ENCODE peak calls at places on chromosome X, in eight cellular contexts. L is H1, T is prostate gland, J is suprapubic skin, Z is transverse colon, X is breast epithelium, G is HL-60, P is endothelial cell of umbilical vein. Q is an unnamed sample.

GRCh38 chrX:152988536-152989291 is 5.2 kb downstream of the PNMA5 start:
- DNase-seq in X (no peak), T (no peak), L (no peak), P (no peak), Z (no peak), J (no peak), G (no peak), Q (no peak)

GRCh38 chrX:130834149-130834548 is 68.9 kb downstream of the ENOX2 start:
- DNase-seq in L (peak), X (no peak), T (no peak), P (peak), G (peak), Z (no peak), J (no peak), Q (no peak)

GRCh38 chrX:15143050-15143824 is 126.6 kb downstream of the ASB9 start:
- DNase-seq in X (peak), Z (peak), L (no peak), G (peak), P (peak), T (peak), J (no peak), Q (peak)

GRCh38 chrX:139933904-139934303 is 1.1 kb upstream of the ATP11C start:
- DNase-seq in T (no peak), J (no peak), Z (peak), X (no peak), G (no peak), L (no peak), P (no peak), Q (peak)

GRCh38 chrX:275967-276587 is 5.1 kb upstream of the PLCXD1 start:
- DNase-seq in G (peak), J (peak), X (peak), T (peak), Z (peak), P (no peak), L (no peak), Q (peak)

GRCh38 chrX:23904096-23904495 is 3.6 kb downstream of the APOO start:
- DNase-seq in X (no peak), G (no peak), Z (no peak), P (peak), L (no peak), T (no peak), J (no peak), Q (no peak)

GRCh38 chrX:95903490-95903889 is 781.2 kb upstream of the DIAPH2 start:
- DNase-seq in Z (no peak), P (peak), G (no peak), J (no peak), L (no peak), X (no peak), T (no peak), Q (no peak)

GRCh38 chrX:131828482-131828881 is 194.6 kb upstream of the STK26 start:
- DNase-seq in G (peak), X (no peak), J (no peak), L (no peak), T (no peak), Z (no peak), P (no peak), Q (no peak)

GRCh38 chrX:108091878-108092291 is 307 bp downstream of the ATG4A start:
- DNase-seq in Z (no peak), L (no peak), J (no peak), P (no peak), T (no peak), G (no peak), X (no peak), Q (no peak)

GRCh38 chrX:2490634-2491033 is 10.1 kb downstream of the DHRSX start:
- DNase-seq in Z (no peak), J (no peak), G (no peak), X (peak), P (no peak), L (no peak), T (no peak), Q (no peak)

GRCh38 chrX:154732421-154733071 is 18.3 kb downstream of the GAB3 start:
- DNase-seq in T (no peak), G (peak), L (no peak), P (peak), X (no peak), J (no peak), Z (no peak), Q (no peak)

GRCh38 chrX:119673336-119673735 is 19.6 kb downstream of the SEPTIN6 start:
- DNase-seq in Z (no peak), L (no peak), X (no peak), T (no peak), G (no peak), P (no peak), J (no peak), Q (no peak)

GRCh38 chrX:57156397-57157049 is 19.3 kb upstream of the SPIN2A start:
- DNase-seq in L (no peak), X (no peak), Z (peak), T (no peak), J (no peak), P (peak), G (no peak), Q (peak)

GRCh38 chrX:80246273-80246672 is 174.0 kb upstream of the TENT5D start:
- DNase-seq in X (no peak), J (no peak), G (no peak), L (no peak), Z (no peak), T (no peak), P (no peak), Q (no peak)

GRCh38 chrX:46447384-46447783 is 97.8 kb downstream of the ZNF674 start:
- DNase-seq in G (no peak), X (no peak), J (no peak), L (no peak), T (no peak), P (peak), Z (no peak), Q (peak)

GRCh38 chrX:41684138-41684537 is 4.6 kb upstream of the GPR34 start:
- DNase-seq in Z (no peak), L (no peak), T (peak), P (peak), X (no peak), J (no peak), G (no peak), Q (no peak)

GRCh38 chrX:64191281-64192010 is 14.1 kb downstream of the AMER1 start:
- DNase-seq in G (no peak), J (no peak), L (no peak), P (no peak), T (no peak), X (no peak), Z (no peak), Q (no peak)

GRCh38 chrX:108165349-108166111 is 74.0 kb downstream of the ATG4A start:
- DNase-seq in P (peak), X (no peak), Z (no peak), G (peak), L (no peak), J (no peak), T (no peak), Q (peak)

GRCh38 chrX:100622989-100623388 is 13.6 kb downstream of the TSPAN6 start:
- DNase-seq in G (no peak), X (no peak), T (no peak), J (no peak), L (no peak), Z (no peak), P (no peak), Q (no peak)

GRCh38 chrX:100648601-100649417 is 4.8 kb downstream of the SRPX2 start:
- DNase-seq in L (no peak), Z (peak), X (no peak), P (peak), G (no peak), J (no peak), T (no peak), Q (peak)

GRCh38 chrX:127243654-127244053 is 424.1 kb downstream of the PRR32 start:
- DNase-seq in G (no peak), P (no peak), T (no peak), Z (no peak), J (no peak), L (no peak), X (no peak), Q (no peak)

DNA sequence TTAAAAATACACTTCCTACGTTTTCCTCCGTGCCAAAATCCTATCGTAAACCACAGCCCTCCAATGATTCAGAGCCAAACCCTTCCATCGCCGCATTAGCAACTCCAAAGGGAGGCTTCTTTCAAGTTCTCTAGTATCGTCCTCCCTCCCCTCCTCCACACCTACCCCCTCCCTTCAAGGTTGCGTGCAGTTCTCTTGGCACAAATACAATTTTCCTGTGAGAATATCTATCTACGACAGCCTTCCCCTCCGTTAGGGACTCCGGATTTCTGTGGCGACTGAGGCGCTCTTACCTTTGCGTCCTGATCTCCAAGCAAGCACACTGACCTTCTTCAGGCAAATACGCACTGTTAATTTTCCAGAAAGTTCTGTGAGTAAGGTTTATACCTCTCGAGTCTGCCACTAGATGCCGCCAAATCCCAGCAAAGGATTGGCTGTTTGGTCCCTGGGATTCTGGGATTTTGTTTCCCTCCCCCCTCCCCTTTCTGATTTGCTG is 1.2 kb upstream of the MORF4L2 start:
- DNase-seq in P (peak), Z (peak), J (peak), T (peak), X (peak), G (peak), L (peak), Q (peak)
- TF ChIP-seq POLR2AphosphoS5 in P (no peak), Z (peak), J (no peak), T (peak), X (peak), G (peak), L (peak), Q (no peak)

GRCh38 chrX:31870267-31870666 is 798.4 kb upstream of the FTHL17 start:
- DNase-seq in L (no peak), T (no peak), G (no peak), P (no peak), Z (no peak), X (no peak), J (no peak), Q (no peak)

DNA sequence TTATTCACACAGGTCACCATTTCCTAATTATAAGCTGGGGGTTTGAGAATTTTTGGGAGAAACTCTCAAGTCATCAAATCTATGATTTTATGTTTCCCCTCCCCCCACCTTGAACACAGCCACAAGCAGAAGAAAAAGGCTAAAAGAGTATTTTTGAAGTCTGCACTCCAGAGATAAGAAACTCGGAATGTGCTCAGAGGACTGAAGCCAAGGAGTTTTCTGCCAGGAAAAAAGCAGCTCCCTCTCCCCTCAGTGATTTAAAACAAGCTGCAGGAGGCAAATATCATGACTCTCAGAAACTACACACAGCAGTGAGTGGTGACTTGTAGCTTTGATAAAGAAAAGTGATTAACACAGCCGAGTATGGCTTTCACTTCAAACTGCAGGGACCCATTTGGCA is 800.1 kb upstream of the FTHL17 start:
- DNase-seq in X (no peak), G (no peak), J (no peak), T (no peak), P (peak), L (no peak), Z (no peak), Q (no peak)
- TF ChIP-seq POLR2AphosphoS5 in X (no peak), G (no peak), J (no peak), T (no peak), P (no peak), L (no peak), Z (no peak), Q (no peak)

GRCh38 chrX:47577901-47578300 is 4.3 kb upstream of the TIMP1 start:
- DNase-seq in T (no peak), L (no peak), G (no peak), Z (no peak), J (no peak), X (no peak), P (no peak), Q (no peak)

GRCh38 chrX:47577424-47577823 is 4.8 kb upstream of the TIMP1 start:
- DNase-seq in G (no peak), Z (no peak), J (no peak), L (no peak), T (no peak), X (no peak), P (no peak), Q (no peak)

GRCh38 chrX:47576021-47576898 is 6.0 kb upstream of the TIMP1 start:
- DNase-seq in P (no peak), Z (no peak), T (no peak), G (no peak), J (no peak), X (no peak), L (no peak), Q (no peak)

GRCh38 chrX:47579537-47579936 is 2.7 kb upstream of the TIMP1 start:
- DNase-seq in L (no peak), P (peak), G (peak), J (no peak), X (no peak), Z (no peak), T (no peak), Q (no peak)

DNA sequence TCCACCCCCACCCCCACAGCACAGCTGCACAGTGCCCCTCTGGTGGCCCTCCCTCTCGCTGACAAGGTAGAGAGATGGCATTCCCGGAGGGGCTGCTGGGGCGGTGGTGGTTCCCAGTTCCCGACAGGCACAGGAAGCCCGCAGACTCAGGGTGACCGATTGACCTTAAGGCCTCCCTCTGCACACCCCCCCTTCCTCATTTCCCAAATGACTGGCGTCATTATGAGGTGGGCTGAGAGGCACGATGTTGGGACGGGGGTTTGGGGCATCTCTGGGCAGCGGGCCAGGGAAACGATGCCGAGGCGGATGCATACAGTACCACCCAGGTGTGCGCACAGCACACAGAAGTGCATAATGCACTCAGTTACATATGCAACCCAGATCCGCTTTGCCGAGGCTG is 3.5 kb upstream of the TIMP1 start:
- DNase-seq in X (no peak), G (no peak), T (no peak), L (no peak), P (no peak), J (no peak), Z (no peak), Q (no peak)
- TF ChIP-seq POLR2AphosphoS5 in X (no peak), G (no peak), T (no peak), L (no peak), P (no peak), J (no peak), Z (no peak), Q (no peak)

DNA sequence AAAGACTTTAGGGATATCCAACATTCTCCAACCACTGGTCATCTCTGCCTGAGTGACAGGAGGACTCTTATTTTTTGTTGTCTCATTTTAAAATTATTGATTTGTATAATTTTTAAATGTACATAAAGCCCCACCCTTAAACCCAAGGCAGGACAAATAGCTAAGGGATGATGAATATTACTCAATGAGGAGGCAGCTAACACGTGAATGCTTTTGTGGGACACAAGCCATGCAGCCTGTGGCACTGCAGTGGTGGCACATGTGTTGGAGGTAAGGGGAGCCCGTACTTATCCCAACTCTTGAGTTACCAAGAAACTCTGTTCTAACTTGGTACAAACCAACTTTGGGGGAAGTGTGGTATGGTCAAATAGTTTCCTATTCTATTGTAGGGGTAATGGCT is 19.5 kb downstream of the MID1IP1 start:
- DNase-seq in P (no peak), G (no peak), L (no peak), T (no peak), X (no peak), J (no peak), Z (no peak), Q (no peak)
- TF ChIP-seq POLR2AphosphoS5 in P (no peak), G (no peak), L (no peak), T (no peak), X (no peak), J (no peak), Z (no peak), Q (no peak)

DNA sequence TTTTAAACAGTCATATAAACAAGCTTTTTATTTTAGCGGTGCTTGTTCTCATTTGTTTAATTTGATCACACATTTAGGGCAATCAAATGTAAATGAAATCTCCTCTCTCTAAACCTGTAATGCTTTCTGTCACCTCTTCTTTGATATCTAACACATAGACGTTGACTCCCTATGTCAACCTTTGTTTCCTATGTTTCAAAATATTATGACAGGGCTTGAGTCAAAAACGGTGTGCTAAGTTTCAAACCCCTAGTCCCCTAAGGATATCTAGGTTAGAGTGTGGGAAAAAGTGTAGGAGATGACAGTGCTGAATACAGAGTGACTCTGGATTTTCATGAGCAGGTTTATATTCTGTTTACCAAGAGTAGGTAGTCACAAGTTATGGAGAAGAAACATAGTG is 224.0 kb upstream of the CNKSR2 start:
- DNase-seq in X (no peak), T (no peak), J (no peak), Z (no peak), G (no peak), P (no peak), L (no peak), Q (no peak)
- TF ChIP-seq POLR2AphosphoS5 in X (no peak), T (no peak), J (no peak), Z (no peak), G (no peak), P (no peak), L (no peak), Q (no peak)

Q was measured in HepG2.